ENCODE peak calls at places on chromosomes 3 and 15, in five cellular contexts. One of them, this sample, is unnamed.

GRCh38 chr3:131349946-131350347 is 31.6 kb upstream of the NUDT16 start:
- DNase-seq in pancreas: no peak
- DNase-seq in uterus: no peak
- DNase-seq in psoas muscle: no peak
- DNase-seq in ovary: peak; percentile 62
- DNase-seq in this sample: peak; percentile 40

GRCh38 chr3:148006508-148006907 is 597.3 kb downstream of the ZIC1 start:
- DNase-seq in psoas muscle: no peak
- DNase-seq in pancreas: no peak
- DNase-seq in uterus: no peak
- DNase-seq in ovary: no peak
- DNase-seq in this sample: no peak

GRCh38 chr15:43440721-43441281 is 52.2 kb downstream of the TP53BP1 start:
- DNase-seq in psoas muscle: no peak
- DNase-seq in ovary: peak; percentile 39
- DNase-seq in uterus: peak; percentile 59
- DNase-seq in pancreas: peak; percentile 5
- DNase-seq in this sample: peak; percentile 67

GRCh38 chr3:110234831-110235230 is 836.8 kb upstream of the NECTIN3 start:
- DNase-seq in ovary: no peak
- DNase-seq in psoas muscle: no peak
- DNase-seq in uterus: no peak
- DNase-seq in pancreas: no peak
- DNase-seq in this sample: no peak

GRCh38 chr15:49815506-49815905 is 194.7 kb downstream of the DTWD1 start:
- DNase-seq in uterus: no peak
- DNase-seq in psoas muscle: no peak
- DNase-seq in ovary: no peak
- DNase-seq in pancreas: no peak
- DNase-seq in this sample: no peak

GRCh38 chr3:174100744-174101143 is 703.2 kb downstream of the NLGN1 start:
- DNase-seq in psoas muscle: no peak
- DNase-seq in uterus: no peak
- DNase-seq in pancreas: no peak
- DNase-seq in ovary: no peak
- DNase-seq in this sample: no peak

GRCh38 chr3:77038928-77039605 is 832 bp upstream of the ROBO2 start:
- DNase-seq in uterus: no peak
- DNase-seq in pancreas: no peak
- DNase-seq in psoas muscle: no peak
- DNase-seq in ovary: no peak
- DNase-seq in this sample: no peak

GRCh38 chr3:61521229-61521628 is 40.1 kb upstream of the PTPRG start:
- DNase-seq in uterus: no peak
- DNase-seq in pancreas: no peak
- DNase-seq in psoas muscle: no peak
- DNase-seq in ovary: no peak
- DNase-seq in this sample: no peak

GRCh38 chr3:94336076-94336741 is 273.3 kb downstream of the NSUN3 start:
- DNase-seq in pancreas: no peak
- DNase-seq in ovary: no peak
- DNase-seq in uterus: no peak
- DNase-seq in psoas muscle: no peak
- DNase-seq in this sample: peak; percentile 49

GRCh38 chr3:195240939-195241338 is 30.0 kb downstream of the XXYLT1 start:
- DNase-seq in pancreas: no peak
- DNase-seq in uterus: peak; percentile 38
- DNase-seq in ovary: no peak
- DNase-seq in psoas muscle: peak; percentile 43
- DNase-seq in this sample: no peak

GRCh38 chr3:123739146-123739545 is 145.0 kb downstream of the MYLK start:
- DNase-seq in pancreas: no peak
- DNase-seq in uterus: no peak
- DNase-seq in ovary: no peak
- DNase-seq in psoas muscle: no peak
- DNase-seq in this sample: no peak

GRCh38 chr3:195823286-195823685 is 11.6 kb upstream of the MUC4 start:
- DNase-seq in ovary: no peak
- DNase-seq in psoas muscle: no peak
- DNase-seq in uterus: no peak
- DNase-seq in pancreas: no peak
- DNase-seq in this sample: peak; percentile 13

GRCh38 chr3:33019981-33020380 is 68.5 kb downstream of the CCR4 start:
- DNase-seq in psoas muscle: no peak
- DNase-seq in uterus: no peak
- DNase-seq in pancreas: no peak
- DNase-seq in ovary: no peak
- DNase-seq in this sample: no peak

GRCh38 chr3:42501681-42502428 is 588 bp upstream of the VIPR1 start:
- DNase-seq in uterus: peak; percentile 10
- DNase-seq in pancreas: peak; percentile 48
- DNase-seq in ovary: no peak
- DNase-seq in psoas muscle: peak; percentile 67
- DNase-seq in this sample: no peak

GRCh38 chr3:46405301-46406079 is 1.4 kb downstream of the CCR5AS start:
- DNase-seq in psoas muscle: no peak
- DNase-seq in pancreas: no peak
- DNase-seq in ovary: no peak
- DNase-seq in uterus: peak; percentile 21
- DNase-seq in this sample: no peak

GRCh38 chr15:67124111-67124510 is 58.7 kb downstream of the SMAD3 start:
- DNase-seq in pancreas: no peak
- DNase-seq in ovary: no peak
- DNase-seq in uterus: no peak
- DNase-seq in psoas muscle: no peak
- DNase-seq in this sample: no peak

GRCh38 chr15:73838795-73839565 is 34.4 kb upstream of the TBC1D21 start:
- DNase-seq in pancreas: peak; percentile 55
- DNase-seq in uterus: peak; percentile 16
- DNase-seq in psoas muscle: peak; percentile 89
- DNase-seq in ovary: peak; percentile 33
- DNase-seq in this sample: no peak

GRCh38 chr15:75732809-75733451 is 20.3 kb upstream of the CSPG4 start:
- DNase-seq in uterus: peak; percentile 83
- DNase-seq in psoas muscle: peak; percentile 82
- DNase-seq in pancreas: peak; percentile 57
- DNase-seq in ovary: peak; percentile 65
- DNase-seq in this sample: no peak

GRCh38 chr3:159635047-159635641 is 353.5 kb upstream of the IL12A start:
- DNase-seq in uterus: no peak
- DNase-seq in psoas muscle: no peak
- DNase-seq in pancreas: no peak
- DNase-seq in ovary: no peak
- DNase-seq in this sample: no peak

GRCh38 chr15:83284563-83285283 is at the start of gene BNC1:
- DNase-seq in pancreas: no peak
- DNase-seq in psoas muscle: no peak
- DNase-seq in uterus: no peak
- DNase-seq in ovary: no peak
- DNase-seq in this sample: no peak

GRCh38 chr3:183299976-183300375 is 46.9 kb downstream of the B3GNT5 start:
- DNase-seq in pancreas: no peak
- DNase-seq in psoas muscle: peak; percentile 70
- DNase-seq in uterus: no peak
- DNase-seq in ovary: no peak
- DNase-seq in this sample: no peak

GRCh38 chr3:87446849-87447387 is 170.5 kb upstream of the POU1F1 start:
- DNase-seq in pancreas: no peak
- DNase-seq in uterus: no peak
- DNase-seq in psoas muscle: no peak
- DNase-seq in ovary: no peak
- DNase-seq in this sample: no peak

GRCh38 chr15:74227968-74228722 is 8.0 kb upstream of the CCDC33 start:
- DNase-seq in psoas muscle: no peak
- DNase-seq in ovary: no peak
- DNase-seq in pancreas: no peak
- DNase-seq in uterus: no peak
- DNase-seq in this sample: no peak

GRCh38 chr3:5441401-5441800 is 253.9 kb downstream of the EDEM1 start:
- DNase-seq in pancreas: no peak
- DNase-seq in uterus: no peak
- DNase-seq in ovary: no peak
- DNase-seq in psoas muscle: no peak
- DNase-seq in this sample: no peak

GRCh38 chr3:35500641-35501353 is 138.5 kb upstream of the ARPP21 start:
- DNase-seq in psoas muscle: no peak
- DNase-seq in uterus: no peak
- DNase-seq in ovary: no peak
- DNase-seq in pancreas: no peak
- DNase-seq in this sample: no peak

GRCh38 chr15:36221992-36222391 is 357.4 kb upstream of the CDIN1 start:
- DNase-seq in uterus: no peak
- DNase-seq in pancreas: no peak
- DNase-seq in ovary: no peak
- DNase-seq in psoas muscle: no peak
- DNase-seq in this sample: no peak

GRCh38 chr3:46407976-46408375 is 917 bp downstream of the CCRL2 start:
- DNase-seq in pancreas: no peak
- DNase-seq in ovary: no peak
- DNase-seq in psoas muscle: peak; percentile 89
- DNase-seq in uterus: no peak
- DNase-seq in this sample: no peak

DNA sequence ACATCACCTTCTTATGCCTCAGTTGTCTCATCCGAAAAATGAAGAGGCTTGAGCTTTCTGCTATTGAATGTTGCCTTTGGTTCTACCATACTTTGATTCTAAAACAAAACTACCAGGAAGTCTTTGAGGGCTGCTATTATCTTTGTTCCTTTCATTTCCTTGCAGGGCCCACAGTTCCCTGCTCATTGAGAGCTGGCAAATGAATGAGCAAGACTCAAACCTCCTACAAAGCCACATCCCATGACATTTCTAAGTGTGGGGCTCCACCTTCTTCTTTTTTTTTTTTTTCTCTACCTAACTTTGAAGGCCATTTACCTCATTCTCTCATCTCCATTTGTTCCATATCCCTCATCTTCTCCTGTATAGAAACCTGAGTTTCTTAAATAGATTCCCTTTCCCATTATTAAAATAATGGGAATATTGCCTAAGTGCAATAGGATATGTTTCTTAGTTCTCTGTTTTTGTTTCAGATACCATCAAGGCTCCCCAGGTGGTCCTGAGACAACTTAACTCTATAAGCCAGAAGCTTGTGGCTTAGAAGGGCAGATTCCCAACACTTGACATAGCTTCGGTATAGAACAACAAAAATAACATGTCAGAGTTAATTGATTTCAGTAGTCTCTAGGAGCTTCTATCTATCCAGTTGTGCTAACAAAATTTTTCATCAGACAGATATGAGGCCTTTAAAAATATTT is 951.5 kb downstream of the TUSC7 start:
- DNase-seq in uterus: no peak
- DNase-seq in ovary: no peak
- DNase-seq in pancreas: no peak
- DNase-seq in psoas muscle: no peak
- DNase-seq in this sample: no peak
- H3K4me3 ChIP-seq in uterus: no peak overlapping the region
- H3K4me3 ChIP-seq in ovary: no peak overlapping the region
- H3K4me3 ChIP-seq in pancreas: no peak overlapping the region
- H3K4me3 ChIP-seq in psoas muscle: no peak overlapping the region
- H3K4me3 ChIP-seq in this sample: no peak overlapping the region

GRCh38 chr15:48089664-48090063 is 31.1 kb upstream of the SLC24A5 start:
- DNase-seq in psoas muscle: no peak
- DNase-seq in ovary: no peak
- DNase-seq in pancreas: no peak
- DNase-seq in uterus: no peak
- DNase-seq in this sample: no peak

GRCh38 chr15:48086582-48086981 is 34.2 kb upstream of the SLC24A5 start:
- DNase-seq in ovary: peak; percentile 24
- DNase-seq in pancreas: no peak
- DNase-seq in psoas muscle: no peak
- DNase-seq in uterus: no peak
- DNase-seq in this sample: peak; percentile 61

GRCh38 chr15:48086162-48086561 is 34.6 kb upstream of the SLC24A5 start:
- DNase-seq in psoas muscle: no peak
- DNase-seq in ovary: no peak
- DNase-seq in pancreas: no peak
- DNase-seq in uterus: no peak
- DNase-seq in this sample: no peak

GRCh38 chr15:48087844-48088243 is 32.9 kb upstream of the SLC24A5 start:
- DNase-seq in psoas muscle: no peak
- DNase-seq in uterus: no peak
- DNase-seq in pancreas: no peak
- DNase-seq in ovary: no peak
- DNase-seq in this sample: no peak

DNA sequence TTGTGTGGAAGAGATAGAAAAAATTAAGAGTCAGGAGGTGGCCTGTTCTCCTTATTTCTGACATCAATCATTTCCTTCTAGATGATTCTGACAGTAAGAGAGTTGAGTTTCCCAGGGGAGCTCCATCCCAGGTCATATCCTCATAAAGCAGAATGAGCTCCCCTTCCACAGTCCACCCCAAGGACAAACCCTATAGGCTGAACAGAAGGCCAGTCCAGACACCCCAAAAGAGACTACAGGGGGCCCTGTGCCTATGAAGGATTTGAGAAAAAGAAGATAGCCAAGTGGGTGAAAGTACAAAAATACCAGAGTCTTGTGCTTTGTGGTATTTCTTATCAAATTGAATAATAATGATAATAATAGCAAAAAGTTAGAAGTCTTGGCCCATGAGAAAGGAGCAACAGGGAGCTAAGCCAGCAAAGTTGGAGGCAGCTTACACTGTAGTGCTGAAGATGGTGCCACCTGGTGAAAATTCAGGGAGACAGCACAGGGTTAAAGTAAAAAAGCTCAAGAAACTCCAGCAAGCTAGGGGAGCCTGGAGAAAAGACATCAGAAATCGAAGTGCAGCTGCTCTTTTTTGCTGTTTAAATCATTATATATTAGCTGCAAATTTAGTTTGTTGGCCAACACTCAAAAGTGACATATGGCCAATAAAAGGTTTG is 35.9 kb upstream of the SLC24A5 start:
- DNase-seq in uterus: no peak
- DNase-seq in psoas muscle: no peak
- DNase-seq in pancreas: no peak
- DNase-seq in ovary: no peak
- DNase-seq in this sample: no peak
- TF ChIP-seq CTCF in uterus: no peak
- TF ChIP-seq CTCF in psoas muscle: peak; percentile 14
- TF ChIP-seq CTCF in pancreas: no peak
- TF ChIP-seq CTCF in ovary: no peak
- TF ChIP-seq CTCF in this sample: peak; percentile 73

DNA sequence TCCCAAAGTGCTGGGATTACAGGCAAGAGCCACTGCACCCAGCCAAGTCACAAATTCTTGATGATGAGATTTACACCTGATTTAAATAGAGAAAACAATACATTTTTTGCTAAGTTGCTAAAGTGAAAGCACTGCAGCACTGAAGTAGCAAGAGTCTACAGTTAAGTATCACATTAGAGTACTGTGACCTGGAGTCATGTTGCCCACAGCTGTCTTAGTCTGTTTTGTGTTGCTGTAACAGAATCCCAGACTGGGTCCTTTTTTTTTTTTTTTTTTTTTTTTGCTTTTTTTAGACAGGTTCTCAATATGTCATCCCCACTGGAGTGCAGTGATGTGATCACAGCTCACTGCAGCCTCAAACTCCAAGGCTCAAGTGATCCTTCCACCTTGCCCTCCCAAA is 23.2 kb upstream of the GNB4 start:
- DNase-seq in psoas muscle: no peak
- DNase-seq in uterus: no peak
- DNase-seq in pancreas: no peak
- DNase-seq in ovary: no peak
- DNase-seq in this sample: no peak
- H3K4me3 ChIP-seq in psoas muscle: no peak overlapping the region
- H3K4me3 ChIP-seq in uterus: no peak overlapping the region
- H3K4me3 ChIP-seq in pancreas: no peak overlapping the region
- H3K4me3 ChIP-seq in ovary: no peak overlapping the region
- H3K4me3 ChIP-seq in this sample: no peak overlapping the region

GRCh38 chr15:88638626-88639372 is at the start of gene ISG20:
- DNase-seq in psoas muscle: peak; percentile 94
- DNase-seq in uterus: peak; percentile 97
- DNase-seq in ovary: peak; percentile 98
- DNase-seq in pancreas: peak; percentile 95
- DNase-seq in this sample: peak; percentile 95
- TF ChIP-seq CTCF in psoas muscle: peak; percentile 34
- TF ChIP-seq CTCF in uterus: peak; percentile 47
- TF ChIP-seq CTCF in ovary: peak; percentile 32
- TF ChIP-seq CTCF in pancreas: no peak
- TF ChIP-seq CTCF in this sample: peak; percentile 48

This sample was measured in retinal pigment epithelial cell.